ENCODE peak calls at places on chromosomes 6 and 20, in six cellular contexts. One of them, this sample, is unnamed.

GRCh38 chr6:87093651-87094050 is 1.3 kb downstream of the CGA start:
- DNase-seq in K562: no peak
- DNase-seq in GM12878: no peak
- DNase-seq in endothelial cell of umbilical vein: peak; percentile 51
- DNase-seq in HepG2: no peak
- DNase-seq in A549: no peak
- DNase-seq in this sample: no peak

GRCh38 chr6:140857734-140858380 is 1274.9 kb upstream of the GJE1 start:
- DNase-seq in HepG2: no peak
- DNase-seq in GM12878: no peak
- DNase-seq in endothelial cell of umbilical vein: peak; percentile 89
- DNase-seq in A549: peak; percentile 36
- DNase-seq in K562: no peak
- DNase-seq in this sample: peak; percentile 36

GRCh38 chr6:147067184-147067583 is 137.0 kb upstream of the STXBP5 start:
- DNase-seq in K562: no peak
- DNase-seq in endothelial cell of umbilical vein: no peak
- DNase-seq in HepG2: peak; percentile 51
- DNase-seq in A549: no peak
- DNase-seq in GM12878: no peak
- DNase-seq in this sample: peak; percentile 11

GRCh38 chr6:149028767-149029405 is 282.1 kb downstream of the UST start:
- DNase-seq in HepG2: peak; percentile 96
- DNase-seq in GM12878: peak; percentile 72
- DNase-seq in A549: peak; percentile 88
- DNase-seq in K562: peak; percentile 65
- DNase-seq in endothelial cell of umbilical vein: peak; percentile 82
- DNase-seq in this sample: peak; percentile 91

GRCh38 chr6:100420711-100421110 is 44.0 kb downstream of the SIM1 start:
- DNase-seq in endothelial cell of umbilical vein: no peak
- DNase-seq in GM12878: no peak
- DNase-seq in HepG2: no peak
- DNase-seq in A549: no peak
- DNase-seq in K562: no peak
- DNase-seq in this sample: no peak

GRCh38 chr6:94736231-94736630 is 841.1 kb upstream of the MANEA start:
- DNase-seq in A549: no peak
- DNase-seq in endothelial cell of umbilical vein: no peak
- DNase-seq in K562: no peak
- DNase-seq in GM12878: no peak
- DNase-seq in HepG2: no peak
- DNase-seq in this sample: no peak

GRCh38 chr6:111625511-111626331 is 20.0 kb upstream of the TRAF3IP2 start:
- DNase-seq in HepG2: no peak
- DNase-seq in A549: no peak
- DNase-seq in K562: no peak
- DNase-seq in GM12878: no peak
- DNase-seq in endothelial cell of umbilical vein: peak; percentile 47
- DNase-seq in this sample: no peak

GRCh38 chr6:79302341-79302740 is 67.9 kb upstream of the HMGN3 start:
- DNase-seq in GM12878: no peak
- DNase-seq in K562: no peak
- DNase-seq in endothelial cell of umbilical vein: no peak
- DNase-seq in A549: no peak
- DNase-seq in HepG2: no peak
- DNase-seq in this sample: no peak

GRCh38 chr6:130307752-130308361 is 58.0 kb upstream of the TMEM200A start:
- DNase-seq in A549: peak; percentile 72
- DNase-seq in HepG2: peak; percentile 61
- DNase-seq in K562: no peak
- DNase-seq in endothelial cell of umbilical vein: no peak
- DNase-seq in GM12878: no peak
- DNase-seq in this sample: no peak

DNA sequence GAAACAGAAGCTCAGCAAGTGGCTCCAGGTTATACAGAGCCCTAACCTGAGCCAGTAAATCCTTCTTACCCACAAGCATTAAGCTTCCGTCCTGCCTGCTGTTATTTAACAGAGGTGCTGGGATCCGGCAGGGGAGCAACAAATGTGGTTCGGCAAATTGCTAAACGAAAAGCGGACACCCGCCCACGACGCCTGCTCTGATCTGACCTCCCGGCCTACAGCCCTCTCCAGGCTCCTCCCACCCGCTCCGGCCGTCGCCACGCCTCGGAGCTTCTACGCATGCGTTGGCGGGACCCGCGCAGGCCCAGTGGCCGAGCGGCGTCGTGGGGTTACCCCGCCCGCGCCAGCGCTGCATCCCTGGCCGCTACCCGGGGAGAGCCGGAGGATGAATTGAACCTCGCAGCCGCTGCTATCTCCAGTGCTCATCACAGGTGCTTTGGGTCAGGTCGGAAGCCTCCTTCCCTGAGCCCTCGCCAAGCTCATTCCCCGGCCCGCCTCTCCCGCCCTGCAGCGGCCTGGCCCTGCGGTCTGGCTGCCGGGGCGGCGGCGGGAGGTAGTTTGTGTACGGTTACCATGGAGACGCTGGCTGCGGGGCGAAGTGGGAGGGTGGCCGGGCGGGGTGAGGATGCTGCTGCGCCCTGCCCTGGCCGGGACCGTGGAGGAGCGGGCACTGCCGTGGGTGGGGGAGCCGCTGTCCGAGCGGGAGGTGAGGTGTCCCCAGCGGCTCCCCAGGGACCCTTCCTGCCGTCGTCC is at the start of gene ARMC2:
- DNase-seq in A549: peak; percentile 83
- DNase-seq in endothelial cell of umbilical vein: peak; percentile 89
- DNase-seq in K562: peak; percentile 96
- DNase-seq in GM12878: peak; percentile 38
- DNase-seq in HepG2: peak; percentile 74
- DNase-seq in this sample: peak; percentile 95
- TF ChIP-seq POLR2A in A549: peak; percentile 77
- TF ChIP-seq POLR2A in endothelial cell of umbilical vein: peak; percentile 67
- TF ChIP-seq POLR2A in K562: peak; percentile 67
- TF ChIP-seq POLR2A in GM12878: no peak
- TF ChIP-seq POLR2A in HepG2: no peak
- TF ChIP-seq POLR2A in this sample: peak; percentile 89

GRCh38 chr6:106883808-106884262 is 90.7 kb downstream of the CD24 start:
- DNase-seq in endothelial cell of umbilical vein: no peak
- DNase-seq in GM12878: no peak
- DNase-seq in HepG2: peak; percentile 36
- DNase-seq in K562: peak; percentile 45
- DNase-seq in A549: peak; percentile 35
- DNase-seq in this sample: peak; percentile 19
- TF ChIP-seq MYC in endothelial cell of umbilical vein: no peak
- TF ChIP-seq MYC in GM12878: no peak
- TF ChIP-seq MYC in HepG2: no peak
- TF ChIP-seq MYC in K562: no peak
- TF ChIP-seq MYC in A549: no peak
- TF ChIP-seq MYC in this sample: no peak

GRCh38 chr20:62410742-62411478 is 3.8 kb upstream of the CABLES2 start:
- DNase-seq in GM12878: no peak
- DNase-seq in K562: no peak
- DNase-seq in endothelial cell of umbilical vein: no peak
- DNase-seq in HepG2: no peak
- DNase-seq in A549: no peak
- DNase-seq in this sample: no peak

GRCh38 chr20:62411479-62412193 is 4.6 kb upstream of the CABLES2 start:
- DNase-seq in GM12878: no peak
- DNase-seq in HepG2: peak; percentile 60
- DNase-seq in A549: no peak
- DNase-seq in K562: no peak
- DNase-seq in endothelial cell of umbilical vein: no peak
- DNase-seq in this sample: no peak

GRCh38 chr20:62409086-62409853 is 2.2 kb upstream of the CABLES2 start:
- DNase-seq in K562: no peak
- DNase-seq in HepG2: no peak
- DNase-seq in endothelial cell of umbilical vein: no peak
- DNase-seq in A549: no peak
- DNase-seq in GM12878: no peak
- DNase-seq in this sample: no peak

GRCh38 chr20:62408640-62409039 is 1.6 kb upstream of the CABLES2 start:
- DNase-seq in A549: no peak
- DNase-seq in endothelial cell of umbilical vein: no peak
- DNase-seq in K562: no peak
- DNase-seq in HepG2: no peak
- DNase-seq in GM12878: no peak
- DNase-seq in this sample: no peak

DNA sequence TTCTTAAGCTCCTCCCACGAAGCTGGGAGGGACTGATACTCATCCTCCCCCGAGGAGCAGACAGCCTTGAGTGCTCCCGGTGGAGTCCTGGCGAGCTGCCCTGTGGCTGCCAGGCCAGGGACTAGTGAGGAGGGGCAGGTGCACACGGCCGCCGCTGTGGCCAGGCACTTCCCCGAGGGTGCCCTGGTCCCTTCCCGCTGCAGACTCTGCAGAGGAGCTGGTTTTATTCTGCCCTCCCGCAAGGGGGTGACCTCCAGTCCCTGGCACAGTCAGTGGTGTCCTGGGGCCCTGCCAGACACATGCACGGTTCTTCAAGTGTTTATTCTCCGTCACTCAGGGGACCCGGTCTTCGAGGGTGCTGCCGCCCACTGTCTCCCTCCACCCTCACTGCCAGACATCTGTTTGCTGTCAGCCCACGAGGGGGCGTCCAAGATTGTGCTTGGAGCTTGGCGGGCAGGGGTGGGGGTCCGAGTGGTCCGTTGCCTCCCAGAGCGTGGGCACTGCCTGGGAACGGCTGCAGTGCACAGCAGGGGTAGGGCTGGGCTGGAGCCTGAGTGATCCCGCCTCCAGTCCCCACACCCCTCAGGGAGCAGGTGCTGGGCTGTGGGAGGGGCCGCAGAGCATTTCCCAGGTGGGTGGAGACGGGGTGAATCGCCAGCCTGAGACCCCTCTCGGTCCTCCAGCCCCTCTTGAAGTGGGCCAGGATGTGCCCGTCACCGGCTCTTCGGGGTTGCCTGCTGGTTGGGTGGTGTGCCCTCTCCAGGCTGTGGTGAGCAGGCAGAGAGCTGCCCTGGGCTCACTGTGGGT is 3.1 kb upstream of the CABLES2 start:
- DNase-seq in A549: peak; percentile 51
- DNase-seq in K562: peak; percentile 73
- DNase-seq in endothelial cell of umbilical vein: peak; percentile 28
- DNase-seq in HepG2: peak; percentile 42
- DNase-seq in GM12878: no peak
- DNase-seq in this sample: peak; percentile 60
- TF ChIP-seq POLR2A in A549: no peak
- TF ChIP-seq POLR2A in K562: no peak
- TF ChIP-seq POLR2A in endothelial cell of umbilical vein: no peak
- TF ChIP-seq POLR2A in HepG2: no peak
- TF ChIP-seq POLR2A in GM12878: no peak
- TF ChIP-seq POLR2A in this sample: no peak

GRCh38 chr6:13810688-13811446 is 3.5 kb downstream of the MCUR1 start:
- DNase-seq in HepG2: no peak
- DNase-seq in K562: no peak
- DNase-seq in A549: no peak
- DNase-seq in GM12878: no peak
- DNase-seq in endothelial cell of umbilical vein: no peak
- DNase-seq in this sample: no peak
- TF ChIP-seq MYC in HepG2: no peak
- TF ChIP-seq MYC in K562: no peak
- TF ChIP-seq MYC in A549: no peak
- TF ChIP-seq MYC in GM12878: no peak
- TF ChIP-seq MYC in endothelial cell of umbilical vein: no peak
- TF ChIP-seq MYC in this sample: no peak

GRCh38 chr20:10445758-10446157 is 10.7 kb downstream of the SLX4IP start:
- DNase-seq in HepG2: no peak
- DNase-seq in K562: no peak
- DNase-seq in endothelial cell of umbilical vein: no peak
- DNase-seq in A549: no peak
- DNase-seq in GM12878: no peak
- DNase-seq in this sample: no peak

GRCh38 chr20:10448270-10449156 is 13.4 kb downstream of the SLX4IP start:
- DNase-seq in GM12878: no peak
- DNase-seq in A549: no peak
- DNase-seq in K562: no peak
- DNase-seq in endothelial cell of umbilical vein: no peak
- DNase-seq in HepG2: no peak
- DNase-seq in this sample: peak; percentile 30

GRCh38 chr20:10449270-10449669 is 14.2 kb downstream of the SLX4IP start:
- DNase-seq in GM12878: no peak
- DNase-seq in K562: no peak
- DNase-seq in HepG2: no peak
- DNase-seq in A549: no peak
- DNase-seq in endothelial cell of umbilical vein: no peak
- DNase-seq in this sample: no peak

GRCh38 chr20:10447028-10447427 is 11.9 kb downstream of the SLX4IP start:
- DNase-seq in A549: peak; percentile 86
- DNase-seq in HepG2: peak; percentile 32
- DNase-seq in endothelial cell of umbilical vein: peak; percentile 66
- DNase-seq in GM12878: peak; percentile 92
- DNase-seq in K562: peak; percentile 25
- DNase-seq in this sample: peak; percentile 94

DNA sequence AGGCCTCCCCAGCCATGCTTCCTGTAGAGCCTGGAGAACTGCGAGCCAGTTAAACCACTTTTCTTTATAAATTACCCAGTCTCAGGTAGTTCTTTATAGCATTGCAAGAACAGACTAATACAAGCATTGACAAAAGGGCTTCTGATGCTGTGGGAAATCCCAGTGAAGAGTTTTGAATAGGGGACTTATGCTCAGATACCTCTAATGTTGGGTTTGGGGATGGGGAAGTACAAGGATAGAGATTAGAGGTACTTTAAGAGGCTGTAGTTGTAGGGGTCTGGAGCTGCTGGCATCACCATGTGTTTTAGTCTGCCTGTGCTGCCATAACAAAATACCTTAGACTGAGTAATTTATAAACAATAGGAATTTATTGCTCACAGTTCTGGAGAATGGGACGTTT is 8.8 kb downstream of the SLX4IP start:
- DNase-seq in endothelial cell of umbilical vein: no peak
- DNase-seq in HepG2: no peak
- DNase-seq in GM12878: no peak
- DNase-seq in K562: no peak
- DNase-seq in A549: no peak
- DNase-seq in this sample: no peak
- TF ChIP-seq POLR2A in endothelial cell of umbilical vein: no peak
- TF ChIP-seq POLR2A in HepG2: no peak
- TF ChIP-seq POLR2A in GM12878: no peak
- TF ChIP-seq POLR2A in K562: no peak
- TF ChIP-seq POLR2A in A549: no peak
- TF ChIP-seq POLR2A in this sample: no peak